ENCODE peak calls at places on chromosome 13, in nine cellular contexts. One of them, this sample, is unnamed.
A peak's percentile ranks its signal among the peaks of the same experiment; 100 is the strongest.

GRCh38 chr13:36421447-36421846 is 10.8 kb upstream of the CCNA1 start:
- DNase-seq in fibroblast of pulmonary artery: peak; percentile 83
- DNase-seq in lower leg skin: no peak
- DNase-seq in glutamatergic neuron: no peak
- DNase-seq in WTC11: no peak
- DNase-seq in OCI-LY7: no peak
- DNase-seq in H1: no peak
- DNase-seq in breast epithelium: no peak
- DNase-seq in fibroblast of mammary gland: peak; percentile 93
- DNase-seq in this sample: no peak

GRCh38 chr13:27956576-27957300 is 12.4 kb downstream of the CDX2 start:
- DNase-seq in fibroblast of pulmonary artery: no peak
- DNase-seq in breast epithelium: no peak
- DNase-seq in H1: no peak
- DNase-seq in lower leg skin: no peak
- DNase-seq in WTC11: no peak
- DNase-seq in glutamatergic neuron: no peak
- DNase-seq in fibroblast of mammary gland: no peak
- DNase-seq in OCI-LY7: no peak
- DNase-seq in this sample: no peak

GRCh38 chr13:24680258-24680920 is at the start of gene ATP12A:
- DNase-seq in breast epithelium: no peak
- DNase-seq in OCI-LY7: no peak
- DNase-seq in glutamatergic neuron: peak; percentile 72
- DNase-seq in WTC11: peak; percentile 87
- DNase-seq in fibroblast of mammary gland: no peak
- DNase-seq in lower leg skin: peak; percentile 84
- DNase-seq in fibroblast of pulmonary artery: no peak
- DNase-seq in H1: no peak
- DNase-seq in this sample: no peak

GRCh38 chr13:71754407-71754974 is 112.5 kb downstream of the DACH1 start:
- DNase-seq in fibroblast of pulmonary artery: no peak
- DNase-seq in breast epithelium: no peak
- DNase-seq in glutamatergic neuron: no peak
- DNase-seq in OCI-LY7: no peak
- DNase-seq in WTC11: no peak
- DNase-seq in fibroblast of mammary gland: no peak
- DNase-seq in lower leg skin: no peak
- DNase-seq in H1: no peak
- DNase-seq in this sample: no peak

GRCh38 chr13:103007427-103007762 is 58.8 kb downstream of the SLC10A2 start:
- DNase-seq in breast epithelium: no peak
- DNase-seq in fibroblast of pulmonary artery: no peak
- DNase-seq in H1: no peak
- DNase-seq in WTC11: no peak
- DNase-seq in fibroblast of mammary gland: no peak
- DNase-seq in OCI-LY7: no peak
- DNase-seq in lower leg skin: no peak
- DNase-seq in glutamatergic neuron: no peak
- DNase-seq in this sample: no peak

GRCh38 chr13:80955487-80955886 is 614.6 kb upstream of the SPRY2 start:
- DNase-seq in lower leg skin: no peak
- DNase-seq in fibroblast of mammary gland: peak; percentile 45
- DNase-seq in breast epithelium: no peak
- DNase-seq in OCI-LY7: no peak
- DNase-seq in H1: no peak
- DNase-seq in glutamatergic neuron: no peak
- DNase-seq in WTC11: no peak
- DNase-seq in fibroblast of pulmonary artery: peak; percentile 47
- DNase-seq in this sample: no peak

GRCh38 chr13:31038834-31039552 is 106.5 kb downstream of the TEX26 start:
- DNase-seq in fibroblast of pulmonary artery: no peak
- DNase-seq in glutamatergic neuron: no peak
- DNase-seq in OCI-LY7: peak; percentile 72
- DNase-seq in H1: no peak
- DNase-seq in breast epithelium: no peak
- DNase-seq in lower leg skin: peak; percentile 58
- DNase-seq in fibroblast of mammary gland: peak; percentile 59
- DNase-seq in WTC11: no peak
- DNase-seq in this sample: no peak

GRCh38 chr13:78022164-78022877 is 103.7 kb upstream of the EDNRB start:
- DNase-seq in fibroblast of pulmonary artery: peak; percentile 82
- DNase-seq in H1: no peak
- DNase-seq in OCI-LY7: peak; percentile 73
- DNase-seq in breast epithelium: no peak
- DNase-seq in glutamatergic neuron: no peak
- DNase-seq in WTC11: no peak
- DNase-seq in lower leg skin: no peak
- DNase-seq in fibroblast of mammary gland: peak; percentile 58
- DNase-seq in this sample: no peak

GRCh38 chr13:50326746-50327145 is 311.5 kb downstream of the KCNRG start:
- DNase-seq in fibroblast of pulmonary artery: no peak
- DNase-seq in fibroblast of mammary gland: no peak
- DNase-seq in H1: no peak
- DNase-seq in breast epithelium: no peak
- DNase-seq in glutamatergic neuron: no peak
- DNase-seq in OCI-LY7: no peak
- DNase-seq in WTC11: no peak
- DNase-seq in lower leg skin: no peak
- DNase-seq in this sample: no peak

GRCh38 chr13:37270206-37271001 is 164.9 kb upstream of the CSNK1A1L start:
- DNase-seq in fibroblast of pulmonary artery: no peak
- DNase-seq in lower leg skin: no peak
- DNase-seq in H1: no peak
- DNase-seq in WTC11: no peak
- DNase-seq in fibroblast of mammary gland: peak; percentile 8
- DNase-seq in glutamatergic neuron: no peak
- DNase-seq in OCI-LY7: no peak
- DNase-seq in breast epithelium: no peak
- DNase-seq in this sample: no peak

GRCh38 chr13:23512762-23513395 is 57.3 kb upstream of the TNFRSF19 start:
- DNase-seq in glutamatergic neuron: no peak
- DNase-seq in OCI-LY7: no peak
- DNase-seq in H1: no peak
- DNase-seq in fibroblast of pulmonary artery: no peak
- DNase-seq in lower leg skin: no peak
- DNase-seq in WTC11: no peak
- DNase-seq in fibroblast of mammary gland: no peak
- DNase-seq in breast epithelium: no peak
- DNase-seq in this sample: no peak
- TF ChIP-seq CTCF in glutamatergic neuron: peak; percentile 66
- TF ChIP-seq CTCF in OCI-LY7: peak; percentile 40
- TF ChIP-seq CTCF in H1: no peak
- TF ChIP-seq CTCF in fibroblast of pulmonary artery: no peak
- TF ChIP-seq CTCF in lower leg skin: no peak
- TF ChIP-seq CTCF in WTC11: peak; percentile 24
- TF ChIP-seq CTCF in fibroblast of mammary gland: peak; percentile 13
- TF ChIP-seq CTCF in breast epithelium: no peak
- TF ChIP-seq CTCF in this sample: peak; percentile 72

GRCh38 chr13:107867701-107868661 is 347.4 kb downstream of the LIG4 start:
- DNase-seq in glutamatergic neuron: peak; percentile 86
- DNase-seq in breast epithelium: no peak
- DNase-seq in lower leg skin: no peak
- DNase-seq in H1: no peak
- DNase-seq in WTC11: peak; percentile 63
- DNase-seq in fibroblast of pulmonary artery: peak; percentile 39
- DNase-seq in OCI-LY7: no peak
- DNase-seq in fibroblast of mammary gland: peak; percentile 17
- DNase-seq in this sample: no peak
- TF ChIP-seq CTCF in glutamatergic neuron: no peak
- TF ChIP-seq CTCF in breast epithelium: no peak
- TF ChIP-seq CTCF in lower leg skin: no peak
- TF ChIP-seq CTCF in H1: peak; percentile 67
- TF ChIP-seq CTCF in WTC11: peak; percentile 23
- TF ChIP-seq CTCF in fibroblast of pulmonary artery: peak; percentile 37
- TF ChIP-seq CTCF in OCI-LY7: no peak
- TF ChIP-seq CTCF in fibroblast of mammary gland: peak; percentile 21
- TF ChIP-seq CTCF in this sample: no peak

GRCh38 chr13:44170731-44171130 is 202.9 kb upstream of the SERP2 start:
- DNase-seq in H1: no peak
- DNase-seq in fibroblast of mammary gland: no peak
- DNase-seq in OCI-LY7: no peak
- DNase-seq in glutamatergic neuron: no peak
- DNase-seq in breast epithelium: no peak
- DNase-seq in WTC11: no peak
- DNase-seq in lower leg skin: no peak
- DNase-seq in fibroblast of pulmonary artery: no peak
- DNase-seq in this sample: no peak

GRCh38 chr13:44171151-44171550 is 202.5 kb upstream of the SERP2 start:
- DNase-seq in H1: no peak
- DNase-seq in WTC11: no peak
- DNase-seq in lower leg skin: no peak
- DNase-seq in OCI-LY7: no peak
- DNase-seq in breast epithelium: no peak
- DNase-seq in fibroblast of mammary gland: no peak
- DNase-seq in fibroblast of pulmonary artery: no peak
- DNase-seq in glutamatergic neuron: no peak
- DNase-seq in this sample: no peak

GRCh38 chr13:44171861-44172260 is 201.8 kb upstream of the SERP2 start:
- DNase-seq in glutamatergic neuron: no peak
- DNase-seq in OCI-LY7: no peak
- DNase-seq in breast epithelium: no peak
- DNase-seq in WTC11: no peak
- DNase-seq in lower leg skin: no peak
- DNase-seq in H1: no peak
- DNase-seq in fibroblast of mammary gland: no peak
- DNase-seq in fibroblast of pulmonary artery: no peak
- DNase-seq in this sample: no peak

GRCh38 chr13:44174769-44175425 is 198.7 kb upstream of the SERP2 start:
- DNase-seq in fibroblast of pulmonary artery: peak; percentile 78
- DNase-seq in WTC11: no peak
- DNase-seq in lower leg skin: no peak
- DNase-seq in breast epithelium: no peak
- DNase-seq in fibroblast of mammary gland: peak; percentile 68
- DNase-seq in OCI-LY7: no peak
- DNase-seq in H1: no peak
- DNase-seq in glutamatergic neuron: no peak
- DNase-seq in this sample: peak; percentile 79

DNA sequence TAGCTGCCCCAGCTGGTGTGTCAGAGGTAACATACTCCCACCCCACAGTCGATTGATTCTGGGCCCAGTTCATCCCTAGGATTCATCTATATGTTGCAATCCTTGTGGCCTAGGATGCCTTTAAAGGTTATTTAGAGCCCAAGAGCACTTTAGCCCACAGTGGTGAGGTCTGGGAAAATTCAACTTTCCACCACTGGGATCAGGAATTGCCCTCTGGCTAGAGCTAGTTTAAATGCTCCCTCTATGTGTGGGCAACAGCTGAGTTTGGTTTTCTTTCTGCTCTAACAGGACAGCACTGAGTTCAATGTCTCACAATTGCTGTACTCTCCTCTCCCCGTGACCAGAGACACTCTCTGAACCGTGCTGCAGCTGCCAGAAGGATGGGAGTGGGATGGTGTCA is 201.2 kb upstream of the SERP2 start:
- DNase-seq in H1: no peak
- DNase-seq in glutamatergic neuron: no peak
- DNase-seq in WTC11: no peak
- DNase-seq in OCI-LY7: no peak
- DNase-seq in lower leg skin: no peak
- DNase-seq in fibroblast of pulmonary artery: no peak
- DNase-seq in breast epithelium: no peak
- DNase-seq in fibroblast of mammary gland: peak; percentile 25
- DNase-seq in this sample: no peak
- TF ChIP-seq CTCF in H1: peak; percentile 27
- TF ChIP-seq CTCF in glutamatergic neuron: no peak
- TF ChIP-seq CTCF in WTC11: no peak
- TF ChIP-seq CTCF in OCI-LY7: no peak
- TF ChIP-seq CTCF in lower leg skin: no peak
- TF ChIP-seq CTCF in fibroblast of pulmonary artery: no peak
- TF ChIP-seq CTCF in breast epithelium: no peak
- TF ChIP-seq CTCF in fibroblast of mammary gland: no peak
- TF ChIP-seq CTCF in this sample: no peak

DNA sequence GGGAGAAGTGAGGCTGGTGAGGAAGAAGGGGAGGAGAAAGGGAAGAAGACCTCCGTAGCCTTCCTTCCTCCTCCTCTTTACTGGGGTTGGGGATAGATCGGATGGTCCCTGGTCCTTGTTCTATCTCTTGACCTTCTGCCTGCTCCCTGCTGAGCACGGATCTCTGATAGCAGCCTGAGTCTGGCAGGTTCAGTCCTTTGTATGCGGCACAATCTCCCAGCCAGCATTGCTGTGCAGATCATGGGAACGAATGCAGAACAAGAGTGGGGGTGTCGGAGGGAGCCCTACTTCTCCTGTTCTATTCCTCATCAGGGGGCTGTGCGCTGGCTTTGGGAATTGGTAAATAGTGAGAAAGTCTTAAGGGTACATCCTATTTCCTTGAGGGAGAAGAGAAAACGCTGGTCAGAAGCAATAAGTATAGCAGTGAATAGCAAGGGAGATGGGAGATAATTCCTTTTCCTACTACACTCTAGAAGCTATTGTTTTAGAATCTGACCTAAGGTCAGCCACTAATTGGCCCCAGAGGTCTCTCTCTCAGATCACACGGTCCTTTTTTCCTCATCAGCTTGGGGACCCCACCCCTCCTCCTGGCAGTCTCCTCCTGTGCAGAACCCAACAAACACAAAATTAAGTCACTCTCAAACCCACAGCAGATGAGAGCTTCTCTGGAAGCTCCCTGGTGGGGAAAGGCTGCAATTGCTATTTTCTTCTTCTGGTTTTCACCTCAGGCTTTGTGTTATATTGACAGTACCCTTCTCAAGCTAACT is 41.0 kb downstream of the KL start:
- DNase-seq in lower leg skin: no peak
- DNase-seq in fibroblast of mammary gland: peak; percentile 44
- DNase-seq in OCI-LY7: peak; percentile 4
- DNase-seq in fibroblast of pulmonary artery: peak; percentile 34
- DNase-seq in H1: no peak
- DNase-seq in WTC11: no peak
- DNase-seq in breast epithelium: no peak
- DNase-seq in glutamatergic neuron: peak; percentile 23
- DNase-seq in this sample: peak; percentile 19
- TF ChIP-seq CTCF in lower leg skin: no peak
- TF ChIP-seq CTCF in fibroblast of mammary gland: peak; percentile 62
- TF ChIP-seq CTCF in OCI-LY7: peak; percentile 37
- TF ChIP-seq CTCF in fibroblast of pulmonary artery: peak; percentile 63
- TF ChIP-seq CTCF in H1: peak; percentile 23
- TF ChIP-seq CTCF in WTC11: peak; percentile 25
- TF ChIP-seq CTCF in breast epithelium: no peak
- TF ChIP-seq CTCF in glutamatergic neuron: peak; percentile 58
- TF ChIP-seq CTCF in this sample: peak; percentile 69

GRCh38 chr13:73268306-73268705 is 209.5 kb downstream of the KLF5 start:
- DNase-seq in OCI-LY7: no peak
- DNase-seq in breast epithelium: no peak
- DNase-seq in H1: no peak
- DNase-seq in lower leg skin: no peak
- DNase-seq in glutamatergic neuron: no peak
- DNase-seq in WTC11: no peak
- DNase-seq in fibroblast of mammary gland: peak; percentile 64
- DNase-seq in fibroblast of pulmonary artery: peak; percentile 66
- DNase-seq in this sample: peak; percentile 54
- TF ChIP-seq CTCF in OCI-LY7: no peak
- TF ChIP-seq CTCF in breast epithelium: no peak
- TF ChIP-seq CTCF in H1: no peak
- TF ChIP-seq CTCF in lower leg skin: no peak
- TF ChIP-seq CTCF in glutamatergic neuron: no peak
- TF ChIP-seq CTCF in WTC11: no peak
- TF ChIP-seq CTCF in fibroblast of mammary gland: no peak
- TF ChIP-seq CTCF in fibroblast of pulmonary artery: no peak
- TF ChIP-seq CTCF in this sample: no peak

This sample was measured in HFFc6.